ENCODE peak calls at places on chromosomes 3 and 15, in nine cellular contexts. F is HL-60; H is MCF 10A; M is fibroblast of mammary gland; E is T-helper 2 cell treated with Interferon-gamma antibody and Interleukin-4, amounts not matched to agents 5 μg/mL and 100 μg/mL, for 36 hours; T is astrocyte of the hippocampus; S is kidney epithelial cell; G is activated T-cell treated with anti-CD3 and anti-CD28 coated beads, Interleukin-2, amount 50 U/mL, for 72 hours; P is GM20000. O is an unnamed sample.

GRCh38 chr3:124730920-124731297 is 657 bp downstream of the UMPS start:
- DNase-seq in T (no peak), P (no peak), H (no peak), E (no peak), F (no peak), S (no peak), G (peak; percentile 3), M (no peak), O (no peak)

GRCh38 chr3:171788546-171789351 is 21.5 kb downstream of the PLD1 start:
- DNase-seq in E (no peak), P (no peak), H (peak; percentile 88), S (no peak), M (peak; percentile 98), T (no peak), G (no peak), F (no peak), O (peak; percentile 99)

GRCh38 chr15:58432421-58432820 is 630 bp downstream of the LIPC start:
- DNase-seq in S (no peak), M (peak; percentile 52), E (no peak), F (no peak), G (no peak), H (peak; percentile 27), T (no peak), P (no peak), O (no peak)

GRCh38 chr15:51750942-51751686 is at the start of gene TMOD2:
- DNase-seq in M (no peak), G (peak; percentile 47), E (peak; percentile 38), H (no peak), P (peak; percentile 82), T (peak; percentile 79), F (no peak), S (no peak), O (peak; percentile 26)

GRCh38 chr3:136604961-136605360 is 147.2 kb downstream of the STAG1 start:
- DNase-seq in P (no peak), F (no peak), E (no peak), S (no peak), H (no peak), G (no peak), T (peak; percentile 19), M (no peak), O (no peak)

GRCh38 chr3:121545564-121546455 is at the start of gene POLQ:
- DNase-seq in G (peak; percentile 90), P (peak; percentile 90), E (peak; percentile 85), H (peak; percentile 96), M (peak; percentile 95), F (peak; percentile 90), T (peak; percentile 96), S (peak; percentile 80), O (peak; percentile 94)

GRCh38 chr3:12405432-12406272 is 78.6 kb upstream of the TSEN2 start:
- DNase-seq in T (peak; percentile 85), P (no peak), F (peak; percentile 10), S (peak; percentile 37), H (peak; percentile 95), M (peak; percentile 99), G (no peak), E (no peak), O (peak; percentile 76)

GRCh38 chr3:135197246-135197645 is 402.2 kb downstream of the EPHB1 start:
- DNase-seq in P (no peak), T (no peak), M (no peak), F (no peak), H (no peak), E (no peak), G (no peak), S (no peak), O (peak; percentile 62)

GRCh38 chr15:101110681-101111569 is 140.9 kb downstream of the CHSY1 start:
- DNase-seq in P (no peak), G (no peak), H (no peak), F (no peak), T (no peak), S (no peak), E (no peak), M (no peak), O (no peak)

GRCh38 chr3:193883551-193883950 is 252.4 kb upstream of the HES1 start:
- DNase-seq in F (no peak), P (no peak), E (no peak), M (peak; percentile 48), H (peak; percentile 82), G (no peak), S (peak; percentile 70), T (peak; percentile 84), O (no peak)

GRCh38 chr15:33154366-33155166 is 39.9 kb downstream of the FMN1 start:
- DNase-seq in H (peak; percentile 58), G (no peak), T (peak; percentile 96), M (peak; percentile 84), F (peak; percentile 95), S (peak; percentile 97), P (no peak), E (no peak), O (peak; percentile 100)

GRCh38 chr3:42177801-42178150 is 86.6 kb downstream of the TRAK1 start:
- DNase-seq in T (no peak), H (no peak), E (no peak), G (no peak), S (no peak), F (no peak), M (no peak), P (no peak), O (no peak)

GRCh38 chr3:158918451-158918850 is 116.6 kb downstream of the MFSD1 start:
- DNase-seq in M (no peak), H (no peak), S (no peak), G (no peak), P (no peak), T (no peak), F (no peak), E (no peak), O (no peak)

GRCh38 chr3:194422188-194422587 is 23.1 kb upstream of the GP5 start:
- DNase-seq in M (peak; percentile 54), T (peak; percentile 23), P (no peak), G (no peak), H (peak; percentile 9), E (no peak), S (no peak), F (no peak), O (no peak)

GRCh38 chr3:53226841-53227407 is 28.9 kb downstream of the TKT start:
- DNase-seq in P (no peak), G (no peak), H (no peak), E (no peak), M (no peak), T (no peak), F (no peak), S (no peak), O (no peak)

GRCh38 chr15:80242132-80242769 is 9.8 kb downstream of the CTXND1 start:
- DNase-seq in F (peak; percentile 11), M (peak; percentile 31), H (peak; percentile 51), S (no peak), T (peak; percentile 21), P (peak; percentile 58), G (peak; percentile 4), E (peak; percentile 6), O (peak; percentile 81)

GRCh38 chr3:10994311-10994710 is 1.8 kb downstream of the SLC6A1 start:
- DNase-seq in H (no peak), E (no peak), S (no peak), M (no peak), P (no peak), F (no peak), T (no peak), G (no peak), O (no peak)

GRCh38 chr3:113495035-113495434 is 19.9 kb downstream of the SPICE1 start:
- DNase-seq in M (peak; percentile 42), T (peak; percentile 50), S (no peak), H (peak; percentile 39), G (peak; percentile 17), F (no peak), P (peak; percentile 35), E (peak; percentile 13), O (peak; percentile 61)

GRCh38 chr3:134795776-134796312 is 784 bp downstream of the EPHB1 start:
- DNase-seq in S (no peak), E (no peak), G (no peak), M (peak; percentile 21), F (no peak), P (peak; percentile 28), T (peak; percentile 60), H (no peak), O (no peak)

GRCh38 chr3:111315911-111316310 is 226.1 kb upstream of the CD96 start:
- DNase-seq in F (no peak), P (no peak), T (peak; percentile 78), E (no peak), M (peak; percentile 65), H (peak; percentile 21), G (no peak), S (no peak), O (no peak)

GRCh38 chr3:128094295-128095151 is 29.1 kb downstream of the RUVBL1 start:
- DNase-seq in S (no peak), P (no peak), T (no peak), M (peak; percentile 45), G (no peak), E (no peak), H (no peak), F (no peak), O (no peak)

GRCh38 chr3:45223889-45224730 is 2.0 kb downstream of the TMEM158 start:
- DNase-seq in T (peak; percentile 58), M (peak; percentile 69), G (no peak), H (no peak), E (peak; percentile 19), S (no peak), F (no peak), P (no peak), O (no peak)

GRCh38 chr3:17111556-17111955 is 226.8 kb downstream of the PLCL2 start:
- DNase-seq in F (no peak), S (no peak), G (no peak), M (peak; percentile 84), H (peak; percentile 10), T (peak; percentile 38), P (no peak), E (no peak), O (no peak)

GRCh38 chr3:190883973-190884832 is 21.7 kb upstream of the GMNC start:
- DNase-seq in H (peak; percentile 80), G (peak; percentile 30), S (no peak), T (peak; percentile 74), M (peak; percentile 74), P (peak; percentile 50), F (no peak), E (no peak), O (peak; percentile 85)

O was measured in SK-MEL-5.